ENCODE peak calls at places on chromosomes 13 and 19, in six cellular contexts. One of them, this sample, is unnamed.

GRCh38 chr13:46756977-46757376 is 40.0 kb downstream of the ESD start:
- DNase-seq in stimulated activated CD8-positive, alpha-beta memory T cell treated with anti-CD3 and anti-CD28 coated beads, Interleukin-4, amount 100 ng/mL, for 4 hours: no peak
- DNase-seq in T follicular helper cell: no peak
- DNase-seq in fibroblast of the conjunctiva: no peak
- DNase-seq in A549: no peak
- DNase-seq in NCI-H1105: no peak
- DNase-seq in this sample: no peak

GRCh38 chr19:13002389-13002898 is 7.2 kb downstream of the NFIX start:
- DNase-seq in stimulated activated CD8-positive, alpha-beta memory T cell treated with anti-CD3 and anti-CD28 coated beads, Interleukin-4, amount 100 ng/mL, for 4 hours: no peak
- DNase-seq in T follicular helper cell: no peak
- DNase-seq in fibroblast of the conjunctiva: no peak
- DNase-seq in A549: no peak
- DNase-seq in NCI-H1105: no peak
- DNase-seq in this sample: no peak

GRCh38 chr19:31354919-31355318 is 5.7 kb upstream of the TSHZ3 start:
- DNase-seq in stimulated activated CD8-positive, alpha-beta memory T cell treated with anti-CD3 and anti-CD28 coated beads, Interleukin-4, amount 100 ng/mL, for 4 hours: no peak
- DNase-seq in T follicular helper cell: no peak
- DNase-seq in fibroblast of the conjunctiva: no peak
- DNase-seq in A549: no peak
- DNase-seq in NCI-H1105: no peak
- DNase-seq in this sample: no peak

GRCh38 chr19:29275266-29275665 is 62.3 kb upstream of the UQCRFS1 start:
- DNase-seq in stimulated activated CD8-positive, alpha-beta memory T cell treated with anti-CD3 and anti-CD28 coated beads, Interleukin-4, amount 100 ng/mL, for 4 hours: no peak
- DNase-seq in T follicular helper cell: no peak
- DNase-seq in fibroblast of the conjunctiva: no peak
- DNase-seq in A549: no peak
- DNase-seq in NCI-H1105: no peak
- DNase-seq in this sample: no peak

GRCh38 chr13:50911937-50912624 is 2.5 kb downstream of the RNASEH2B start:
- DNase-seq in stimulated activated CD8-positive, alpha-beta memory T cell treated with anti-CD3 and anti-CD28 coated beads, Interleukin-4, amount 100 ng/mL, for 4 hours: peak; percentile 77
- DNase-seq in T follicular helper cell: peak; percentile 84
- DNase-seq in fibroblast of the conjunctiva: peak; percentile 87
- DNase-seq in A549: peak; percentile 79
- DNase-seq in NCI-H1105: peak; percentile 79
- DNase-seq in this sample: peak; percentile 64

GRCh38 chr13:105343134-105343806 is 1192.2 kb downstream of the EFNB2 start:
- DNase-seq in stimulated activated CD8-positive, alpha-beta memory T cell treated with anti-CD3 and anti-CD28 coated beads, Interleukin-4, amount 100 ng/mL, for 4 hours: no peak
- DNase-seq in T follicular helper cell: no peak
- DNase-seq in fibroblast of the conjunctiva: peak; percentile 27
- DNase-seq in A549: no peak
- DNase-seq in NCI-H1105: no peak
- DNase-seq in this sample: no peak

GRCh38 chr19:50486823-50487515 is 10.3 kb upstream of the GARIN5A start:
- DNase-seq in stimulated activated CD8-positive, alpha-beta memory T cell treated with anti-CD3 and anti-CD28 coated beads, Interleukin-4, amount 100 ng/mL, for 4 hours: no peak
- DNase-seq in T follicular helper cell: peak; percentile 28
- DNase-seq in fibroblast of the conjunctiva: peak; percentile 12
- DNase-seq in A549: peak; percentile 92
- DNase-seq in NCI-H1105: no peak
- DNase-seq in this sample: peak; percentile 20

GRCh38 chr13:62433660-62434059 is 1018.0 kb upstream of the PCDH20 start:
- DNase-seq in stimulated activated CD8-positive, alpha-beta memory T cell treated with anti-CD3 and anti-CD28 coated beads, Interleukin-4, amount 100 ng/mL, for 4 hours: no peak
- DNase-seq in T follicular helper cell: no peak
- DNase-seq in fibroblast of the conjunctiva: no peak
- DNase-seq in A549: no peak
- DNase-seq in NCI-H1105: no peak
- DNase-seq in this sample: no peak

GRCh38 chr13:85236431-85236830 is 562.8 kb downstream of the SLITRK6 start:
- DNase-seq in stimulated activated CD8-positive, alpha-beta memory T cell treated with anti-CD3 and anti-CD28 coated beads, Interleukin-4, amount 100 ng/mL, for 4 hours: no peak
- DNase-seq in T follicular helper cell: no peak
- DNase-seq in fibroblast of the conjunctiva: peak; percentile 39
- DNase-seq in A549: peak; percentile 52
- DNase-seq in NCI-H1105: no peak
- DNase-seq in this sample: peak; percentile 3

GRCh38 chr13:95920485-95920884 is 132.7 kb downstream of the UGGT2 start:
- DNase-seq in stimulated activated CD8-positive, alpha-beta memory T cell treated with anti-CD3 and anti-CD28 coated beads, Interleukin-4, amount 100 ng/mL, for 4 hours: no peak
- DNase-seq in T follicular helper cell: no peak
- DNase-seq in fibroblast of the conjunctiva: no peak
- DNase-seq in A549: no peak
- DNase-seq in NCI-H1105: no peak
- DNase-seq in this sample: no peak

GRCh38 chr19:1503089-1503924 is 9.5 kb downstream of the ADAMTSL5 start:
- DNase-seq in stimulated activated CD8-positive, alpha-beta memory T cell treated with anti-CD3 and anti-CD28 coated beads, Interleukin-4, amount 100 ng/mL, for 4 hours: peak; percentile 41
- DNase-seq in T follicular helper cell: peak; percentile 38
- DNase-seq in fibroblast of the conjunctiva: no peak
- DNase-seq in A549: peak; percentile 50
- DNase-seq in NCI-H1105: peak; percentile 44
- DNase-seq in this sample: peak; percentile 33

GRCh38 chr19:39809368-39809767 is 24.6 kb downstream of the DYRK1B start:
- DNase-seq in stimulated activated CD8-positive, alpha-beta memory T cell treated with anti-CD3 and anti-CD28 coated beads, Interleukin-4, amount 100 ng/mL, for 4 hours: no peak
- DNase-seq in T follicular helper cell: no peak
- DNase-seq in fibroblast of the conjunctiva: no peak
- DNase-seq in A549: no peak
- DNase-seq in NCI-H1105: no peak
- DNase-seq in this sample: no peak

GRCh38 chr19:50333235-50333736 is 4.1 kb upstream of the KCNC3 start:
- DNase-seq in stimulated activated CD8-positive, alpha-beta memory T cell treated with anti-CD3 and anti-CD28 coated beads, Interleukin-4, amount 100 ng/mL, for 4 hours: peak; percentile 78
- DNase-seq in T follicular helper cell: peak; percentile 89
- DNase-seq in fibroblast of the conjunctiva: peak; percentile 68
- DNase-seq in A549: peak; percentile 98
- DNase-seq in NCI-H1105: peak; percentile 93
- DNase-seq in this sample: peak; percentile 95

GRCh38 chr19:7928741-7929701 is 3.1 kb upstream of the CTXN1 start:
- DNase-seq in stimulated activated CD8-positive, alpha-beta memory T cell treated with anti-CD3 and anti-CD28 coated beads, Interleukin-4, amount 100 ng/mL, for 4 hours: peak; percentile 29
- DNase-seq in T follicular helper cell: peak; percentile 70
- DNase-seq in fibroblast of the conjunctiva: peak; percentile 55
- DNase-seq in A549: peak; percentile 40
- DNase-seq in NCI-H1105: peak; percentile 59
- DNase-seq in this sample: peak; percentile 89

GRCh38 chr19:35702223-35703012 is 1.9 kb upstream of the ZBTB32 start:
- DNase-seq in stimulated activated CD8-positive, alpha-beta memory T cell treated with anti-CD3 and anti-CD28 coated beads, Interleukin-4, amount 100 ng/mL, for 4 hours: peak; percentile 86
- DNase-seq in T follicular helper cell: peak; percentile 91
- DNase-seq in fibroblast of the conjunctiva: peak; percentile 93
- DNase-seq in A549: peak; percentile 100
- DNase-seq in NCI-H1105: peak; percentile 98
- DNase-seq in this sample: peak; percentile 90

GRCh38 chr19:35755550-35756371 is 1.1 kb downstream of the HSPB6 start:
- DNase-seq in stimulated activated CD8-positive, alpha-beta memory T cell treated with anti-CD3 and anti-CD28 coated beads, Interleukin-4, amount 100 ng/mL, for 4 hours: peak; percentile 41
- DNase-seq in T follicular helper cell: peak; percentile 40
- DNase-seq in fibroblast of the conjunctiva: peak; percentile 83
- DNase-seq in A549: no peak
- DNase-seq in NCI-H1105: no peak
- DNase-seq in this sample: no peak

GRCh38 chr13:32426191-32426980 is 1.5 kb downstream of the N4BP2L1 start:
- DNase-seq in stimulated activated CD8-positive, alpha-beta memory T cell treated with anti-CD3 and anti-CD28 coated beads, Interleukin-4, amount 100 ng/mL, for 4 hours: no peak
- DNase-seq in T follicular helper cell: no peak
- DNase-seq in fibroblast of the conjunctiva: no peak
- DNase-seq in A549: no peak
- DNase-seq in NCI-H1105: no peak
- DNase-seq in this sample: no peak

GRCh38 chr19:35149463-35149862 is 5.1 kb upstream of the FXYD5 start:
- DNase-seq in stimulated activated CD8-positive, alpha-beta memory T cell treated with anti-CD3 and anti-CD28 coated beads, Interleukin-4, amount 100 ng/mL, for 4 hours: no peak
- DNase-seq in T follicular helper cell: no peak
- DNase-seq in fibroblast of the conjunctiva: no peak
- DNase-seq in A549: no peak
- DNase-seq in NCI-H1105: no peak
- DNase-seq in this sample: no peak

GRCh38 chr19:33032218-33032781 is 32.4 kb downstream of the RHPN2 start:
- DNase-seq in stimulated activated CD8-positive, alpha-beta memory T cell treated with anti-CD3 and anti-CD28 coated beads, Interleukin-4, amount 100 ng/mL, for 4 hours: no peak
- DNase-seq in T follicular helper cell: no peak
- DNase-seq in fibroblast of the conjunctiva: no peak
- DNase-seq in A549: peak; percentile 78
- DNase-seq in NCI-H1105: no peak
- DNase-seq in this sample: no peak

GRCh38 chr13:39496487-39496998 is 106.5 kb downstream of the LHFPL6 start:
- DNase-seq in stimulated activated CD8-positive, alpha-beta memory T cell treated with anti-CD3 and anti-CD28 coated beads, Interleukin-4, amount 100 ng/mL, for 4 hours: no peak
- DNase-seq in T follicular helper cell: no peak
- DNase-seq in fibroblast of the conjunctiva: no peak
- DNase-seq in A549: no peak
- DNase-seq in NCI-H1105: no peak
- DNase-seq in this sample: no peak

GRCh38 chr13:40185393-40185792 is 481.0 kb downstream of the FOXO1 start:
- DNase-seq in stimulated activated CD8-positive, alpha-beta memory T cell treated with anti-CD3 and anti-CD28 coated beads, Interleukin-4, amount 100 ng/mL, for 4 hours: no peak
- DNase-seq in T follicular helper cell: no peak
- DNase-seq in fibroblast of the conjunctiva: no peak
- DNase-seq in A549: no peak
- DNase-seq in NCI-H1105: no peak
- DNase-seq in this sample: no peak

GRCh38 chr13:96946709-96947311 is 47.5 kb downstream of the OXGR1 start:
- DNase-seq in stimulated activated CD8-positive, alpha-beta memory T cell treated with anti-CD3 and anti-CD28 coated beads, Interleukin-4, amount 100 ng/mL, for 4 hours: no peak
- DNase-seq in T follicular helper cell: no peak
- DNase-seq in fibroblast of the conjunctiva: no peak
- DNase-seq in A549: no peak
- DNase-seq in NCI-H1105: no peak
- DNase-seq in this sample: no peak

GRCh38 chr13:113982296-113982661 is 8.4 kb upstream of the C13orf46 start:
- DNase-seq in stimulated activated CD8-positive, alpha-beta memory T cell treated with anti-CD3 and anti-CD28 coated beads, Interleukin-4, amount 100 ng/mL, for 4 hours: no peak
- DNase-seq in T follicular helper cell: no peak
- DNase-seq in fibroblast of the conjunctiva: no peak
- DNase-seq in A549: no peak
- DNase-seq in NCI-H1105: no peak
- DNase-seq in this sample: no peak

GRCh38 chr13:41502676-41503075 is 45.3 kb downstream of the RGCC start:
- DNase-seq in stimulated activated CD8-positive, alpha-beta memory T cell treated with anti-CD3 and anti-CD28 coated beads, Interleukin-4, amount 100 ng/mL, for 4 hours: no peak
- DNase-seq in T follicular helper cell: peak; percentile 15
- DNase-seq in fibroblast of the conjunctiva: no peak
- DNase-seq in A549: no peak
- DNase-seq in NCI-H1105: no peak
- DNase-seq in this sample: no peak

This sample was measured in PC-9.